ENCODE peak calls at places on chromosomes 13 and 19, in five cellular contexts. One of them, this sample, is unnamed. For H3K27me3, the result is how much of the 10 kb centered on the place peaks cover.

GRCh38 chr19:18023596-18024212 is 15.7 kb downstream of the ARRDC2 start:
- DNase-seq in HepG2: no peak
- DNase-seq in K562: peak
- DNase-seq in GM12878: no peak
- DNase-seq in H1: no peak
- DNase-seq in this sample: no peak

GRCh38 chr19:54952591-54953344 is 5.4 kb upstream of the NLRP7 start:
- DNase-seq in HepG2: no peak
- DNase-seq in K562: no peak
- DNase-seq in GM12878: no peak
- DNase-seq in H1: no peak
- DNase-seq in this sample: peak

GRCh38 chr19:1907563-1908363 is 2.6 kb downstream of the ADAT3 start:
- DNase-seq in HepG2: peak
- DNase-seq in K562: peak
- DNase-seq in GM12878: no peak
- DNase-seq in H1: no peak
- DNase-seq in this sample: no peak

GRCh38 chr13:36207672-36208071 is 6.7 kb downstream of the SOHLH2 start:
- DNase-seq in HepG2: no peak
- DNase-seq in K562: no peak
- DNase-seq in GM12878: no peak
- DNase-seq in H1: no peak
- DNase-seq in this sample: peak

GRCh38 chr13:68358218-68358817 is 1128.2 kb upstream of the PCDH9 start:
- DNase-seq in HepG2: no peak
- DNase-seq in K562: no peak
- DNase-seq in GM12878: no peak
- DNase-seq in H1: no peak
- DNase-seq in this sample: no peak

GRCh38 chr13:95100525-95101121 is 200.6 kb downstream of the ABCC4 start:
- DNase-seq in HepG2: peak
- DNase-seq in K562: no peak
- DNase-seq in GM12878: peak
- DNase-seq in H1: no peak
- DNase-seq in this sample: no peak

GRCh38 chr13:113465241-113465640 is 12.0 kb upstream of the ADPRHL1 start:
- DNase-seq in HepG2: no peak
- DNase-seq in K562: no peak
- DNase-seq in GM12878: no peak
- DNase-seq in H1: no peak
- DNase-seq in this sample: no peak

GRCh38 chr19:50843701-50844221 is 10.4 kb upstream of the KLK15 start:
- DNase-seq in HepG2: no peak
- DNase-seq in K562: no peak
- DNase-seq in GM12878: no peak
- DNase-seq in H1: no peak
- DNase-seq in this sample: no peak

GRCh38 chr19:55339225-55340143 is at the start of gene KMT5C:
- DNase-seq in HepG2: peak
- DNase-seq in K562: peak
- DNase-seq in GM12878: peak
- DNase-seq in H1: peak
- DNase-seq in this sample: peak

GRCh38 chr19:17125728-17126677 is 50.4 kb downstream of the MYO9B start:
- DNase-seq in HepG2: no peak
- DNase-seq in K562: no peak
- DNase-seq in GM12878: peak
- DNase-seq in H1: no peak
- DNase-seq in this sample: peak

GRCh38 chr13:34357435-34358232 is 539.7 kb downstream of the RFC3 start:
- DNase-seq in HepG2: no peak
- DNase-seq in K562: no peak
- DNase-seq in GM12878: no peak
- DNase-seq in H1: no peak
- DNase-seq in this sample: peak

GRCh38 chr19:13995017-13995728 is 10.9 kb downstream of the RFX1 start:
- DNase-seq in HepG2: no peak
- DNase-seq in K562: no peak
- DNase-seq in GM12878: no peak
- DNase-seq in H1: no peak
- DNase-seq in this sample: no peak

GRCh38 chr19:3184847-3185481 is 766 bp upstream of the NCLN start:
- DNase-seq in HepG2: no peak
- DNase-seq in K562: peak
- DNase-seq in GM12878: no peak
- DNase-seq in H1: no peak
- DNase-seq in this sample: peak

GRCh38 chr13:103287659-103288058 is 221.4 kb upstream of the SLC10A2 start:
- DNase-seq in HepG2: no peak
- DNase-seq in K562: no peak
- DNase-seq in GM12878: no peak
- DNase-seq in H1: no peak
- DNase-seq in this sample: no peak

GRCh38 chr19:55259540-55260210 is 858 bp upstream of the PPP6R1 start:
- DNase-seq in HepG2: no peak
- DNase-seq in K562: no peak
- DNase-seq in GM12878: no peak
- DNase-seq in H1: no peak
- DNase-seq in this sample: peak

GRCh38 chr13:33125821-33126570 is 109.8 kb downstream of the KL start:
- DNase-seq in HepG2: peak
- DNase-seq in K562: no peak
- DNase-seq in GM12878: no peak
- DNase-seq in H1: no peak
- DNase-seq in this sample: peak

GRCh38 chr19:53906211-53907192 is 2.6 kb upstream of the CACNG7 start:
- DNase-seq in HepG2: no peak
- DNase-seq in K562: peak
- DNase-seq in GM12878: no peak
- DNase-seq in H1: peak
- DNase-seq in this sample: peak

GRCh38 chr13:113959198-113959597 is 14.7 kb downstream of the C13orf46 start:
- DNase-seq in HepG2: no peak
- DNase-seq in K562: peak
- DNase-seq in GM12878: no peak
- DNase-seq in H1: no peak
- DNase-seq in this sample: no peak

GRCh38 chr13:72960541-72960940 is 98.3 kb upstream of the KLF5 start:
- DNase-seq in HepG2: peak
- DNase-seq in K562: no peak
- DNase-seq in GM12878: no peak
- DNase-seq in H1: no peak
- DNase-seq in this sample: peak

GRCh38 chr13:20495087-20496023 is 30.3 kb downstream of the CRYL1 start:
- DNase-seq in HepG2: peak
- DNase-seq in K562: peak
- DNase-seq in GM12878: peak
- DNase-seq in H1: peak
- DNase-seq in this sample: peak

GRCh38 chr13:24063281-24063851 is 97.2 kb upstream of the SPATA13 start:
- DNase-seq in HepG2: no peak
- DNase-seq in K562: no peak
- DNase-seq in GM12878: no peak
- DNase-seq in H1: no peak
- DNase-seq in this sample: no peak

GRCh38 chr19:19134687-19135158 is 3.6 kb downstream of the TMEM161A start:
- DNase-seq in HepG2: no peak
- DNase-seq in K562: peak
- DNase-seq in GM12878: no peak
- DNase-seq in H1: peak
- DNase-seq in this sample: peak

GRCh38 chr13:59477011-59477410 is 686.7 kb downstream of the DIAPH3 start:
- DNase-seq in HepG2: peak
- DNase-seq in K562: no peak
- DNase-seq in GM12878: no peak
- DNase-seq in H1: no peak
- DNase-seq in this sample: peak

GRCh38 chr19:13476071-13476470 is 30.2 kb downstream of the CACNA1A start:
- DNase-seq in HepG2: no peak
- DNase-seq in K562: no peak
- DNase-seq in GM12878: no peak
- DNase-seq in H1: no peak
- DNase-seq in this sample: no peak

GRCh38 chr19:36997152-36997842 is 80.9 kb upstream of the ZNF420 start:
- DNase-seq in HepG2: no peak
- DNase-seq in K562: no peak
- DNase-seq in GM12878: no peak
- DNase-seq in H1: no peak
- DNase-seq in this sample: no peak

GRCh38 chr19:10295305-10295846 is 5.6 kb downstream of the ICAM5 start:
- DNase-seq in HepG2: no peak
- DNase-seq in K562: peak
- DNase-seq in GM12878: no peak
- DNase-seq in H1: peak
- DNase-seq in this sample: peak

GRCh38 chr19:50268501-50268900 is 60.7 kb downstream of the KCNC3 start:
- DNase-seq in HepG2: no peak
- DNase-seq in K562: no peak
- DNase-seq in GM12878: no peak
- DNase-seq in H1: no peak
- DNase-seq in this sample: no peak

GRCh38 chr19:13022859-13023636 is 27.8 kb downstream of the NFIX start:
- DNase-seq in HepG2: peak
- DNase-seq in K562: peak
- DNase-seq in GM12878: no peak
- DNase-seq in H1: no peak
- DNase-seq in this sample: peak

GRCh38 chr19:58407658-58408151 is 744 bp upstream of the ZNF584 start:
- DNase-seq in HepG2: peak
- DNase-seq in K562: no peak
- DNase-seq in GM12878: no peak
- DNase-seq in H1: no peak
- DNase-seq in this sample: peak

GRCh38 chr19:41564515-41565383 is 11.2 kb upstream of the CEACAM21 start:
- DNase-seq in HepG2: no peak
- DNase-seq in K562: no peak
- DNase-seq in GM12878: no peak
- DNase-seq in H1: peak
- DNase-seq in this sample: peak

GRCh38 chr19:10086032-10086903 is at the start of gene SHFL:
- DNase-seq in HepG2: peak
- DNase-seq in K562: peak
- DNase-seq in GM12878: no peak
- DNase-seq in H1: peak
- DNase-seq in this sample: peak

DNA sequence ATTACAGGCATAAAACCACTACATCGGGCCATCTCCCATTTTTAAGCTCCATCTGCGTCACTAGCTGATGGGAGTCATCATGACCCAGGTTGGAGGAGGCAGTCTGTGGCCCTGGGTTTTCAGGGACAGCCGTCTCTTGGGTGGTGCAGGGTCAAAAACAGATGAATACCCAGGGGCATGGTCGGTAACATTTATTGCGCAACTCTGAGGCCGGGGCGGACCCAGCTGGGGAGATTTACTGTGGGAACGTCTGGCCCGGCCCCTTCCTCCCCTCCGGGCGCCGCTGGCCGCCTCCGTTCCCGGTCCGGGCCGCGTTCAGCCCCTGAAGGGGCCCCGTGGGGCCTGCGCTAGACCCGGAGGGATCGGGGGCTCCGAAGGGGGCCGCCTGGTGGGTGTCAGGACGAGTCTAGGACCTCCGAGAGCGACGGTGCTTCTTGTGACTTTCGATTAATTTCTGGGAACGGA is 1.3 kb upstream of the RGL3 start:
- DNase-seq in HepG2: no peak
- DNase-seq in K562: no peak
- DNase-seq in GM12878: no peak
- DNase-seq in H1: peak
- DNase-seq in this sample: peak
- TF ChIP-seq CREB1 in HepG2: no peak
- TF ChIP-seq CREB1 in K562: no peak
- TF ChIP-seq CREB1 in GM12878: no peak
- TF ChIP-seq CREB1 in H1: no peak
- TF ChIP-seq CREB1 in this sample: no peak

GRCh38 chr13:27170521-27171243 is 929 bp downstream of the USP12 start:
- DNase-seq in HepG2: peak
- DNase-seq in K562: peak
- DNase-seq in GM12878: no peak
- DNase-seq in H1: peak
- DNase-seq in this sample: peak
- H2AFZ ChIP-seq in HepG2: peak
- H2AFZ ChIP-seq in K562: peak
- H2AFZ ChIP-seq in GM12878: peak
- H2AFZ ChIP-seq in H1: peak
- H2AFZ ChIP-seq in this sample: peak

GRCh38 chr19:7860166-7860901 is 13.9 kb downstream of the PRR36 start:
- DNase-seq in HepG2: no peak
- DNase-seq in K562: no peak
- DNase-seq in GM12878: no peak
- DNase-seq in H1: no peak
- DNase-seq in this sample: no peak
- H3K27me3 ChIP-seq in HepG2: under half
- H3K27me3 ChIP-seq in K562: under half
- H3K27me3 ChIP-seq in GM12878: under half
- H3K27me3 ChIP-seq in H1: under half
- H3K27me3 ChIP-seq in this sample: under half

GRCh38 chr19:6101291-6101690 is 9.0 kb downstream of the RFX2 start:
- DNase-seq in HepG2: no peak
- DNase-seq in K562: no peak
- DNase-seq in GM12878: no peak
- DNase-seq in H1: no peak
- DNase-seq in this sample: no peak

GRCh38 chr19:6099633-6100032 is 10.7 kb downstream of the RFX2 start:
- DNase-seq in HepG2: no peak
- DNase-seq in K562: no peak
- DNase-seq in GM12878: no peak
- DNase-seq in H1: no peak
- DNase-seq in this sample: no peak

GRCh38 chr19:6101991-6102390 is 8.3 kb downstream of the RFX2 start:
- DNase-seq in HepG2: no peak
- DNase-seq in K562: no peak
- DNase-seq in GM12878: no peak
- DNase-seq in H1: no peak
- DNase-seq in this sample: no peak

GRCh38 chr19:6099037-6099436 is 11.3 kb downstream of the RFX2 start:
- DNase-seq in HepG2: no peak
- DNase-seq in K562: no peak
- DNase-seq in GM12878: no peak
- DNase-seq in H1: no peak
- DNase-seq in this sample: no peak

DNA sequence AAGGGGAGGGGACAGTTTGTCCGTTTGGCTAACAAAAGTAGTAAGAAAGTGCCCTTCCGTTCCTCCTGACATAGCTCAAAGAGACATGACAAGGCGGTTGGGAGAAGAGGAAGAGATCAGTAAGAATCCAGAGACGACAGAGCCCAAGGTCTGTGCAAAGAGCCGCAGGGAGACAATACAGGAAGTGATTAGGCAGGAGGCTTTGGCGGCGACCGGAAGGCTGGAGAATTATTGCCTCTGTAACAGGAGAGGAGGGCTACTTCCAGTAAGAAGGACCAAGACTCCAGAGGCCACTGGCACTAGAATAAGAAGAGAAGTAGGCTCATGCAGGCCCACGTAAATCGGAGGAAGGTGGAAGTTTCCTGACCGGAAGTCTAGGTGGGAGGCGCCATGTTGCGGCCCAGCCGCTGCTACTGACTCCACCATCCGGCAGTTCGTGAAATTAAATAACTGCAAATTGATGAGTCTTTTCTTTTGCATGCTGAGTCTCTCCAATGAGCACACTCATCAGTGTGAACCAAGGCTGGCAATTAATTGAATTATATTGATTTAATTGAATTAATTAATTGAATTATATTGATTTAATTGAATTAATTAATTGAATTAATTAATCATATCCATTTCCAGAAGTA is 9.9 kb downstream of the RFX2 start:
- DNase-seq in HepG2: no peak
- DNase-seq in K562: peak
- DNase-seq in GM12878: no peak
- DNase-seq in H1: no peak
- DNase-seq in this sample: peak
- TF ChIP-seq CREB1 in HepG2: no peak
- TF ChIP-seq CREB1 in K562: no peak
- TF ChIP-seq CREB1 in GM12878: no peak
- TF ChIP-seq CREB1 in H1: no peak
- TF ChIP-seq CREB1 in this sample: no peak